ENCODE peak calls at places on chromosome X, in seven cellular contexts. H is activated CD4-positive, alpha-beta T cell treated with anti-CD3 and anti-CD28 coated beads for 24 hours; U is CD8-positive, alpha-beta T cell; N is lung; L is caudate nucleus; I is naive thymus-derived CD8-positive, alpha-beta T cell; E is activated gamma-delta T cell treated with Interleukin-2 at 50 U/mL for 16 hours. O is an unnamed sample.

GRCh38 chrX:100979881-100980607 is 10.5 kb downstream of the ARL13A start:
- DNase-seq in H (no peak), U (no peak), N (no peak), L (no peak), I (no peak), E (no peak), O (no peak)

GRCh38 chrX:632391-633042 is 1.9 kb downstream of the SHOX start:
- DNase-seq in H (no peak), U (no peak), N (no peak), L (no peak), I (no peak), E (no peak), O (no peak)

GRCh38 chrX:10617964-10618342 is 2.4 kb downstream of the MID1 start:
- DNase-seq in H (no peak), U (no peak), N (peak), L (no peak), I (no peak), E (no peak), O (no peak)

GRCh38 chrX:48937065-48937907 is 18.5 kb upstream of the PIM2 start:
- DNase-seq in H (peak), U (peak), N (peak), L (no peak), I (peak), E (peak), O (no peak)

GRCh38 chrX:40975951-40976350 is 109.3 kb upstream of the USP9X start:
- DNase-seq in H (no peak), U (no peak), N (no peak), L (no peak), I (no peak), E (no peak), O (no peak)

GRCh38 chrX:136211766-136212556 is 39.2 kb downstream of the MAP7D3 start:
- DNase-seq in H (no peak), U (no peak), N (no peak), L (no peak), I (no peak), E (no peak), O (no peak)

GRCh38 chrX:77597511-77597910 is 150.3 kb downstream of the FGF16 start:
- DNase-seq in H (no peak), U (no peak), N (no peak), L (no peak), I (no peak), E (no peak), O (no peak)

GRCh38 chrX:1215123-1215823 is 2.8 kb upstream of the CRLF2 start:
- DNase-seq in H (no peak), U (no peak), N (no peak), L (no peak), I (no peak), E (no peak), O (no peak)

GRCh38 chrX:153719238-153719637 is 4.9 kb downstream of the BCAP31 start:
- DNase-seq in H (no peak), U (no peak), N (no peak), L (no peak), I (no peak), E (no peak), O (no peak)

GRCh38 chrX:95675011-95675410 is 1009.6 kb upstream of the DIAPH2 start:
- DNase-seq in H (no peak), U (no peak), N (no peak), L (no peak), I (no peak), E (no peak), O (no peak)

GRCh38 chrX:154840856-154841255 is 6.4 kb upstream of the SMIM9 start:
- DNase-seq in H (no peak), U (no peak), N (no peak), L (no peak), I (no peak), E (no peak), O (no peak)

GRCh38 chrX:3712080-3712869 is 1.2 kb downstream of the PRKX start:
- DNase-seq in H (no peak), U (no peak), N (no peak), L (no peak), I (no peak), E (no peak), O (peak)

GRCh38 chrX:112874614-112875013 is 34.0 kb upstream of the AMOT start:
- DNase-seq in H (no peak), U (no peak), N (no peak), L (no peak), I (no peak), E (no peak), O (no peak)

GRCh38 chrX:39728025-39728424 is 369.7 kb downstream of the BCOR start:
- DNase-seq in H (no peak), U (no peak), N (no peak), L (no peak), I (no peak), E (no peak), O (no peak)

GRCh38 chrX:16457239-16457638 is 192.7 kb upstream of the S100G start:
- DNase-seq in H (no peak), U (no peak), N (no peak), L (no peak), I (no peak), E (no peak), O (no peak)

GRCh38 chrX:11766487-11766886 is 8.4 kb downstream of the MSL3 start:
- DNase-seq in H (no peak), U (peak), N (no peak), L (no peak), I (no peak), E (no peak), O (no peak)

GRCh38 chrX:136658151-136658550 is 10.2 kb downstream of the CD40LG start:
- DNase-seq in H (no peak), U (no peak), N (no peak), L (no peak), I (no peak), E (no peak), O (no peak)

GRCh38 chrX:132576945-132577344 is 88.1 kb upstream of the MBNL3 start:
- DNase-seq in H (no peak), U (no peak), N (no peak), L (no peak), I (no peak), E (no peak), O (no peak)

O was measured in C1 segment of cervical spinal cord.